ENCODE peak calls at places on chromosomes 5 and 9, in eight cellular contexts. Q is AG04449, W is fibroblast of the aortic adventitia, L is endothelial cell, A is GM12865, F is progenitor cell of endocrine pancreas, J is MCF 10A, Y is RWPE2. R is an unnamed sample.

GRCh38 chr5:134490925-134491271 is 34.6 kb upstream of the JADE2 start:
- DNase-seq in W (no peak), Y (peak; percentile 57), Q (no peak), A (no peak), J (no peak), F (no peak), L (no peak), R (no peak)

GRCh38 chr9:75878461-75878860 is 12.0 kb upstream of the PCSK5 start:
- DNase-seq in W (no peak), J (no peak), F (no peak), L (no peak), Y (no peak), Q (no peak), A (no peak), R (no peak)

GRCh38 chr5:81233080-81233634 is at the start of gene CKMT2:
- DNase-seq in F (peak; percentile 52), A (no peak), Q (no peak), W (peak; percentile 24), J (no peak), L (peak; percentile 59), Y (no peak), R (no peak)

GRCh38 chr5:61575103-61575502 is 243.0 kb downstream of the ZSWIM6 start:
- DNase-seq in Q (peak; percentile 58), J (peak; percentile 57), A (no peak), F (no peak), W (peak; percentile 76), Y (no peak), L (peak; percentile 26), R (no peak)

GRCh38 chr9:15999422-16000339 is 446.8 kb downstream of the CCDC171 start:
- DNase-seq in L (no peak), Y (no peak), F (no peak), Q (peak; percentile 81), A (no peak), J (peak; percentile 92), W (peak; percentile 87), R (peak; percentile 2)

GRCh38 chr9:121252104-121252851 is 15.7 kb upstream of the GSN start:
- DNase-seq in J (no peak), A (no peak), Y (no peak), L (no peak), F (no peak), W (no peak), Q (no peak), R (no peak)

GRCh38 chr9:121596515-121596914 is 54.9 kb upstream of the DAB2IP start:
- DNase-seq in J (no peak), A (no peak), Y (no peak), F (no peak), W (no peak), L (no peak), Q (no peak), R (no peak)

GRCh38 chr5:157252741-157253465 is 13.0 kb upstream of the CYFIP2 start:
- DNase-seq in F (no peak), J (no peak), W (peak; percentile 14), Y (no peak), A (peak; percentile 87), L (no peak), Q (no peak), R (no peak)

GRCh38 chr5:168408561-168409321 is 77.5 kb upstream of the RARS1 start:
- DNase-seq in L (no peak), Q (no peak), A (no peak), F (no peak), J (no peak), W (peak; percentile 71), Y (no peak), R (no peak)

GRCh38 chr5:44002381-44002901 is 386.8 kb downstream of the FGF10 start:
- DNase-seq in J (peak; percentile 78), Y (no peak), W (peak; percentile 39), L (no peak), F (no peak), A (no peak), Q (no peak), R (peak; percentile 61)

GRCh38 chr5:123717139-123717538 is 205.2 kb downstream of the CSNK1G3 start:
- DNase-seq in Q (no peak), A (no peak), L (no peak), W (peak; percentile 84), F (no peak), Y (no peak), J (no peak), R (no peak)

GRCh38 chr9:127253446-127253845 is 11.1 kb upstream of the GARNL3 start:
- DNase-seq in W (no peak), F (no peak), J (no peak), A (no peak), L (no peak), Q (no peak), Y (no peak), R (no peak)

GRCh38 chr9:135244751-135245221 is 157.3 kb downstream of the OLFM1 start:
- DNase-seq in Q (no peak), F (no peak), W (no peak), Y (peak; percentile 62), L (no peak), A (no peak), J (no peak), R (no peak)

GRCh38 chr5:157217289-157218024 is 36.8 kb downstream of the ITK start:
- DNase-seq in W (no peak), L (no peak), Q (no peak), J (no peak), F (no peak), A (no peak), Y (no peak), R (no peak)

GRCh38 chr5:126138475-126139005 is 284.7 kb upstream of the GRAMD2B start:
- DNase-seq in A (no peak), Y (no peak), L (no peak), F (no peak), J (peak; percentile 49), Q (no peak), W (peak; percentile 34), R (peak; percentile 6)

GRCh38 chr5:39423331-39423751 is 1.4 kb downstream of the DAB2 start:
- DNase-seq in F (no peak), L (no peak), Y (no peak), J (no peak), Q (no peak), W (peak; percentile 35), A (no peak), R (no peak)

GRCh38 chr9:80899208-80899607 is 790.1 kb downstream of the TLE1 start:
- DNase-seq in A (no peak), L (no peak), J (peak; percentile 11), Q (peak; percentile 4), W (peak; percentile 67), Y (no peak), F (no peak), R (no peak)

GRCh38 chr5:159286420-159287035 is 23.4 kb downstream of the UBLCP1 start:
- DNase-seq in W (peak; percentile 62), A (peak; percentile 35), Q (no peak), Y (no peak), L (no peak), J (peak; percentile 62), F (no peak), R (peak; percentile 11)
- TF ChIP-seq CTCF in W (peak; percentile 42), A (peak; percentile 36), Q (peak; percentile 44), Y (peak; percentile 89), L (peak; percentile 29), J (peak; percentile 67), F (peak; percentile 50), R (no peak)

GRCh38 chr9:136740491-136740890 is 2.2 kb downstream of the LCN10 start:
- DNase-seq in Y (no peak), W (no peak), F (no peak), L (no peak), J (no peak), A (no peak), Q (no peak), R (no peak)

GRCh38 chr9:136738960-136739359 is 3.8 kb downstream of the LCN10 start:
- DNase-seq in W (no peak), L (no peak), A (no peak), Q (no peak), J (no peak), Y (no peak), F (no peak), R (no peak)

GRCh38 chr9:136739509-136739908 is 3.2 kb downstream of the LCN10 start:
- DNase-seq in F (no peak), L (no peak), J (no peak), A (no peak), Q (no peak), W (no peak), Y (no peak), R (no peak)

GRCh38 chr9:136740971-136741884 is 1.5 kb downstream of the LCN10 start:
- DNase-seq in Q (no peak), W (peak; percentile 28), A (no peak), J (no peak), L (no peak), Y (no peak), F (no peak), R (no peak)

GRCh38 chr9:136740069-136740468 is 2.7 kb downstream of the LCN10 start:
- DNase-seq in Q (no peak), L (no peak), J (no peak), F (no peak), A (no peak), W (no peak), Y (no peak), R (no peak)
- TF ChIP-seq CTCF in Q (no peak), L (no peak), J (no peak), F (no peak), A (no peak), W (no peak), Y (no peak), R (no peak)

GRCh38 chr9:87651431-87651830 is 74.5 kb upstream of the CTSL start:
- DNase-seq in J (no peak), Q (no peak), A (no peak), Y (no peak), W (no peak), L (no peak), F (no peak), R (no peak)

GRCh38 chr9:87650611-87651295 is 75.2 kb upstream of the CTSL start:
- DNase-seq in Q (no peak), J (no peak), L (no peak), Y (no peak), W (peak; percentile 38), F (no peak), A (no peak), R (no peak)

GRCh38 chr9:87647114-87647513 is 78.8 kb upstream of the CTSL start:
- DNase-seq in A (no peak), W (no peak), F (no peak), J (no peak), Q (no peak), L (no peak), Y (no peak), R (no peak)

GRCh38 chr9:87646546-87646945 is 79.4 kb upstream of the CTSL start:
- DNase-seq in Q (no peak), F (no peak), J (no peak), L (no peak), W (no peak), A (no peak), Y (no peak), R (no peak)

DNA sequence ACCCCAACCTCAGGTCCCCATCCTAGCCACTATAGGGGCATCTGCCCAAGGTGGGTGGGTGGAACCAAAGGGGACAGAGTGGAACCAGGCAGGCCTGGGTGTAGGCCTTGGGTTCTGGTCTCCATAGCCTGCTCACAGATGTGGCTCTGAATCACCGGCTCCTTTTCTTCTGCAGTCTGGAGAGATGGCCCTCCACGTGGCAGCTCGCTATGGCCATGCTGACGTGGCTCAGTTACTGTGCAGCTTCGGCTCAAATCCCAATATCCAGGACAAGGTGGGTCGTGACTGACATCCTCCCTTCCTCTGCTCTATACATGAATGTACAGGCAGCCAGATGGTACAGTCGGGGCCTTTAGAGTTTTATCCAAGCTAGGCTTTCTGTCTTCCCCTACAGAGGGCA is 77.3 kb upstream of the CTSL start:
- DNase-seq in W (no peak), A (no peak), Y (no peak), F (no peak), J (no peak), L (no peak), Q (no peak), R (no peak)
- TF ChIP-seq CTCF in W (no peak), A (no peak), Y (no peak), F (no peak), J (no peak), L (no peak), Q (no peak), R (no peak)

GRCh38 chr5:138082033-138082432 is 1.8 kb upstream of the WNT8A start:
- DNase-seq in L (no peak), J (no peak), A (peak; percentile 47), W (no peak), Y (no peak), F (no peak), Q (no peak), R (no peak)
- TF ChIP-seq CTCF in L (no peak), J (no peak), A (peak; percentile 32), W (no peak), Y (no peak), F (peak; percentile 36), Q (no peak), R (no peak)

R was measured in Calu3.